ENCODE peak calls at places on chromosomes 4 and X, in six cellular contexts. M, L, A, I, S and D are unnamed samples.

GRCh38 chr4:139465922-139466321 is 12.0 kb downstream of the RAB33B start:
- DNase-seq in M (no peak), L (no peak), A (no peak), I (no peak), S (no peak), D (no peak)

GRCh38 chr4:140252144-140252741 is 98.3 kb upstream of the MAML3 start:
- DNase-seq in M (no peak), L (no peak), A (no peak), I (peak; percentile 56), S (no peak), D (no peak)

GRCh38 chr4:78058591-78059523 is 1.7 kb downstream of the FRAS1 start:
- DNase-seq in M (peak; percentile 39), L (peak; percentile 22), A (peak; percentile 46), I (peak; percentile 59), S (peak; percentile 91), D (no peak)

GRCh38 chr4:186068581-186069402 is at the start of gene TLR3:
- DNase-seq in M (no peak), L (no peak), A (no peak), I (no peak), S (no peak), D (peak; percentile 5)

GRCh38 chrX:9148626-9149385 is 114.9 kb upstream of the FAM9B start:
- DNase-seq in M (no peak), L (no peak), A (no peak), I (no peak), S (no peak), D (no peak)

GRCh38 chrX:31007347-31007746 is 64.5 kb downstream of the FTHL17 start:
- DNase-seq in M (no peak), L (no peak), A (no peak), I (no peak), S (no peak), D (no peak)

GRCh38 chr4:87105101-87105852 is 115.1 kb downstream of the KLHL8 start:
- DNase-seq in M (no peak), L (no peak), A (no peak), I (no peak), S (no peak), D (no peak)

GRCh38 chr4:106011387-106011786 is 116.1 kb downstream of the NPNT start:
- DNase-seq in M (no peak), L (no peak), A (no peak), I (no peak), S (no peak), D (no peak)

GRCh38 chrX:140762061-140762460 is 52.5 kb downstream of the LINC00632 start:
- DNase-seq in M (no peak), L (peak; percentile 58), A (peak; percentile 46), I (peak; percentile 54), S (no peak), D (peak; percentile 35)

GRCh38 chr4:99336553-99336952 is 15.4 kb upstream of the ADH1B start:
- DNase-seq in M (no peak), L (no peak), A (no peak), I (no peak), S (no peak), D (no peak)

GRCh38 chrX:152600853-152601635 is 36.7 kb upstream of the GABRQ start:
- DNase-seq in M (no peak), L (no peak), A (no peak), I (no peak), S (no peak), D (no peak)

GRCh38 chr4:101346562-101347266 is 612 bp downstream of the PPP3CA start:
- DNase-seq in M (peak; percentile 66), L (peak; percentile 55), A (peak; percentile 76), I (peak; percentile 79), S (peak; percentile 89), D (peak; percentile 86)

GRCh38 chr4:182533948-182534347 is 290.7 kb downstream of the TENM3 start:
- DNase-seq in M (no peak), L (no peak), A (no peak), I (no peak), S (no peak), D (no peak)

GRCh38 chr4:94453534-94453963 is 1.8 kb downstream of the PDLIM5 start:
- DNase-seq in M (no peak), L (no peak), A (no peak), I (no peak), S (no peak), D (no peak)

GRCh38 chrX:15947648-15948317 is 93.2 kb upstream of the AP1S2 start:
- DNase-seq in M (no peak), L (no peak), A (no peak), I (no peak), S (no peak), D (no peak)

GRCh38 chrX:13764765-13765164 is 30.2 kb downstream of the OFD1 start:
- DNase-seq in M (no peak), L (no peak), A (no peak), I (no peak), S (no peak), D (no peak)

GRCh38 chr4:32145987-32146386 is 1425.8 kb downstream of the PCDH7 start:
- DNase-seq in M (no peak), L (no peak), A (no peak), I (no peak), S (no peak), D (no peak)

GRCh38 chr4:108937066-108937465 is 174.2 kb upstream of the ETNPPL start:
- DNase-seq in M (no peak), L (no peak), A (no peak), I (no peak), S (no peak), D (no peak)

GRCh38 chr4:112938461-112939058 is 110.9 kb upstream of the ANK2 start:
- DNase-seq in M (no peak), L (no peak), A (no peak), I (no peak), S (no peak), D (peak; percentile 13)

GRCh38 chr4:177057191-177057590 is 252.5 kb upstream of the NEIL3 start:
- DNase-seq in M (no peak), L (no peak), A (no peak), I (no peak), S (no peak), D (no peak)

GRCh38 chrX:122363112-122363511 is 821.0 kb upstream of the GRIA3 start:
- DNase-seq in M (no peak), L (no peak), A (no peak), I (no peak), S (no peak), D (no peak)

DNA sequence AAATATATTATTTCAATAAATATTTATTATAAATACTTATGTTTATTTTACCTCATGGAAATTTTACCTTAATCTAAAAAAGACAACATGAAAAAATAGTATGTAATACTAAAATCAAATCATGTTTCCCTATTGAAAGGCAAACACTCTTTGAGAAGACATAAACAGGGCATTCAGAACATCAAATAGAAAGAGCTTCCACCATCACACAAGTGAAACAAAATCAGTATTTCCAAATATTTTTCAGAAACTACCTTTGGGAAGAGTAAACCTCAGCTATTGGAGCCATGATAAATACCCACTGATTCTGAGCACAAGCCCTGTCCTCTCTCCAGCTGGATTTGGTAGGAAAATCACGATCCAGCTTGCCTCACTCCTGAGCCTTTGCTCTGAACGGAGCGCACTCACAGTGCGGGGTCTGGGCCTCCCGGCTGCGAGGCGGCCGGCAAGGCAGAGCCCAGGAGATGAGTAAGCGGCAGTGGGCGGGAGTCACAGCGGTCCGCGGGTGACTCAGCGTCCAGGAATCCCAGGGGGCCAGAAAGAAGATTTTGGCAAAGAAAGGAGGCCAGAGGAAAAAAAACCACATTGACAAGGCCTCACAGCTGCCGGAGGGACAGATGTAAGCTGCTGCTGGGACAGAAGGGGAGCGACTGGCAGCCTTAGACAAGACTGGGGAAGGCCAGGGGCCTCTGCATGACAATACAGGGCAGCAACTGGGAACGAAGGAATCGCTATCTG is 14.7 kb upstream of the ANXA5 start:
- DNase-seq in M (peak; percentile 94), L (peak; percentile 77), A (peak; percentile 49), I (peak; percentile 80), S (peak; percentile 96), D (peak; percentile 59)
- TF ChIP-seq POLR2A in M (no peak), L (peak; percentile 8), A (peak; percentile 29), I (no peak), S (no peak), D (no peak)

DNA sequence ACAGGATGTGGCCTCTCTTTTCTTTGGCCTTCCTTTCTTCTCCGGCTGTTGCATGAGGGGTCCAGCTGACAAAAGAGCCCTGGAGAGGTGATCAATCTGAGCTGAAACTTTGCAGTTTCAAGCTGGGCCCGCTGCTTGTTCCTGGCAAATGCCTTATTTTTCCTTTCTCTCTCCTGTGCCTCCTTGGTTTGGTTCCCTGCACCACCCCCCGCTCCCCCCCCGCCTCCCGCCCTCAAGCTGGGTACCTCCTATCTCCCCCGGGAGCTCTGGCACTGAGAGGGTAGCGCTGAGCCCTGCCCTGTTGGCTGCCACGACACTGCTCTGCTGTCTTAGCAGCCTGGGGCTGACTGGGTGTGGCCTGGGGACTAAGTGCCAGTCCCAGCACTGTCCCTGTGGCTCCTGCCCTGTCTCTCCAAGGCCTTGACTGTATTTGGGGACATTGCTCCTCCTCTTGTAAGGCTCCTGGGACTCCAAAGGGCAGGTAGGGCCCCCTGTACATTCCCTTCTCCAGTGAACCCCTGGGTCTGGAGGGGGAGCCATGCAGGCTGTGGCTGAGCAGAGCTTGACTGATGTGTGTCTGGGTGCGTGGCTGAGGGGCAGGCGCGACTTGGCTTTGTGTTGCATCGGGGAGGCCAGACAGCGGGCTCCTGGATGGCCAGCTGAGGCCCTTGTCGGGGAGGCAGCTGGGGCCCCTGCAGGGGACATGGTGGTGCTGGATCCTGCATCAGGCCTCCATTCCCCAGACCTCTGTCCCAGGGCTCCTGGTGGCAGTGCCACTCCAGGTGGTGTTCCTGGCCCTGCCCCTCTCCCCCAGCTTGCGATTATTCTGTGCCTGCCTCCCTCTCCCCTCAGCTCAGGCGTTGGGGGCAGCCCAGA is 1.1 kb downstream of the PLXNA3 start:
- DNase-seq in M (peak; percentile 55), L (no peak), A (no peak), I (peak; percentile 66), S (no peak), D (peak; percentile 47)
- TF ChIP-seq POLR2A in M (no peak), L (no peak), A (no peak), I (no peak), S (no peak), D (no peak)

GRCh38 chr4:131551306-131551705 is 1597.8 kb upstream of the PCDH10 start:
- DNase-seq in M (no peak), L (no peak), A (no peak), I (no peak), S (no peak), D (no peak)
- TF ChIP-seq POLR2A in M (no peak), L (no peak), A (no peak), I (no peak), S (no peak), D (no peak)

GRCh38 chr4:38803833-38804653 is 548 bp downstream of the TLR1 start:
- DNase-seq in M (no peak), L (no peak), A (no peak), I (no peak), S (no peak), D (no peak)
- TF ChIP-seq POLR2A in M (no peak), L (no peak), A (no peak), I (no peak), S (no peak), D (no peak)

GRCh38 chr4:122152699-122153328 is 683 bp downstream of the BLTP1 start:
- DNase-seq in M (peak; percentile 39), L (peak; percentile 10), A (peak; percentile 56), I (peak; percentile 80), S (peak; percentile 90), D (peak; percentile 72)
- TF ChIP-seq POLR2A in M (no peak), L (no peak), A (no peak), I (no peak), S (no peak), D (no peak)